ENCODE peak calls at places on chromosomes 16 and 17, in nine cellular contexts. J is lower leg skin; D is pancreas; Z is fibroblast of pulmonary artery; P is Peyer's patch; Y is AG09309; G is lower lobe of right lung; U is CD8-positive, alpha-beta T cell; E is omental fat pad. Q is an unnamed sample.

GRCh38 chr17:15922586-15922985 is 22.3 kb upstream of the ADORA2B start:
- DNase-seq in J (peak), D (no peak), Z (no peak), P (no peak), Y (no peak), G (no peak), U (no peak), E (no peak), Q (no peak)

GRCh38 chr16:1621851-1622250 is 9.7 kb downstream of the CRAMP1 start:
- DNase-seq in J (no peak), D (no peak), Z (no peak), P (no peak), Y (no peak), G (no peak), U (no peak), E (no peak), Q (no peak)

GRCh38 chr16:24289301-24289700 is 33.2 kb downstream of the CACNG3 start:
- DNase-seq in J (peak), D (no peak), Z (no peak), P (no peak), Y (no peak), G (no peak), U (no peak), E (no peak), Q (no peak)

GRCh38 chr17:18118633-18118975 is 10.0 kb downstream of the MYO15A start:
- DNase-seq in J (no peak), D (no peak), Z (no peak), P (no peak), Y (no peak), G (no peak), U (no peak), E (no peak), Q (no peak)

GRCh38 chr16:46648656-46649055 is 27.5 kb upstream of the SHCBP1 start:
- DNase-seq in J (no peak), D (no peak), Z (no peak), P (no peak), Y (no peak), G (no peak), U (no peak), E (no peak), Q (no peak)

GRCh38 chr17:63435681-63436522 is 10.2 kb downstream of the CYB561 start:
- DNase-seq in J (no peak), D (peak), Z (no peak), P (peak), Y (no peak), G (no peak), U (no peak), E (no peak), Q (no peak)

GRCh38 chr17:41891135-41892065 is 26.2 kb upstream of the KLHL11 start:
- DNase-seq in J (no peak), D (no peak), Z (no peak), P (no peak), Y (no peak), G (no peak), U (no peak), E (no peak), Q (no peak)

GRCh38 chr17:37430051-37430591 is 23.4 kb downstream of the TADA2A start:
- DNase-seq in J (no peak), D (no peak), Z (peak), P (no peak), Y (no peak), G (no peak), U (no peak), E (no peak), Q (no peak)

GRCh38 chr17:19332371-19333131 is 30.0 kb downstream of the B9D1 start:
- DNase-seq in J (no peak), D (no peak), Z (no peak), P (peak), Y (no peak), G (no peak), U (no peak), E (no peak), Q (no peak)

GRCh38 chr16:12551530-12551929 is 252.2 kb downstream of the CPPED1 start:
- DNase-seq in J (no peak), D (no peak), Z (no peak), P (no peak), Y (no peak), G (no peak), U (no peak), E (no peak), Q (no peak)

GRCh38 chr16:65225488-65225887 is 103.6 kb upstream of the CDH11 start:
- DNase-seq in J (no peak), D (no peak), Z (no peak), P (no peak), Y (no peak), G (no peak), U (no peak), E (no peak), Q (no peak)

GRCh38 chr17:36149296-36149820 is 27.1 kb downstream of the TBC1D3B start:
- DNase-seq in J (peak), D (no peak), Z (peak), P (no peak), Y (peak), G (no peak), U (no peak), E (no peak), Q (no peak)
- TF ChIP-seq CTCF in J (no peak), D (no peak), Z (no peak), P (no peak), Y (no peak), G (no peak), U (peak), E (no peak), Q (no peak)

DNA sequence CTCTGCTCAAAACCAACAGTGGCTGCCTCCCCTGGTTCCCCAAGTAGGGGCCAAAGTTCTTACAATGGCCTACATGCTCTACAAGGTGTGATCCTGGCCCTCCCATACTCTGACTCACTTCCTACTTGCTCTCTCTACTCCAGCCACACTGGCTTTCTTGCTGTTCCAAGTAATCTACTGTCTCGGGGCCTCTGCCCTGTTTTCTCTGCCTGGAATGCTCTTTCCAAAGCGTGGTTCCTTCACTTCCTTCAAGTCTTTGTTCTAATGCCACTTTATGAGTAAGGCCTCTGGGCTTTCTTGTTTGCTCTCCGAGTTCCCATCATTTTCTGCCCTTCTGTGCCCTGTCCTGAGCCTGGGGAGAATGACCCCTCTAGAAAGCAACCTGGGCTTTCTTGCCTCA is 4.1 kb upstream of the CDH3 start:
- DNase-seq in J (no peak), D (no peak), Z (peak), P (no peak), Y (no peak), G (peak), U (no peak), E (no peak), Q (no peak)
- TF ChIP-seq CTCF in J (no peak), D (no peak), Z (no peak), P (no peak), Y (no peak), G (no peak), U (no peak), E (no peak), Q (no peak)

DNA sequence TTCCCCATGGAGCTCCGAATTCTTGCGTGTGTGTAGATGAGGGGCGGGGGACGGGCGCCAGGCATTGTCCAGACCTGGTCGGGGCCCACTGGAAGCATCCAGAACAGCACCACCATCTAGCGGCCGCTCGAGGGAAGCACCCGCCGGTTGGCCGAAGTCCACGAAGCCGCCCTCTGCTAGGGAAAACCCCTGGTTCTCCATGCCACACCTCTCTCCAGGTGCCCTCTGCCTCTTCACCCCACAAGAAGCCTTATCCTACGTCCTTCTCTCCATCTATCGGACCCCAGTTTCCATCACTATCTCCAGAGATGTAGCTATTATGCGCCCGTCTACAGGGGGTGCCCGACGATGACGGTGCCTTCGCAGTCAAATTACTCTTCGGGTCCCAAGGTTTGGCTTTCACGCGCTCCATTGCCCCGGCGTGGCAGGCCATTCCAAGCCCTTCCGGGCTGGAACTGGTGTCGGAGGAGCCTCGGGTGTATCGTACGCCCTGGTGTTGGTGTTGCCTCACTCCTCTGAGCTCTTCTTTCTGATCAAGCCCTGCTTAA is 617 bp upstream of the SENP3 start:
- DNase-seq in J (peak), D (peak), Z (peak), P (peak), Y (no peak), G (peak), U (peak), E (peak), Q (peak)
- TF ChIP-seq CTCF in J (peak), D (peak), Z (peak), P (peak), Y (peak), G (peak), U (peak), E (no peak), Q (peak)

GRCh38 chr17:48066192-48066591 is 18.0 kb downstream of the NFE2L1 start:
- DNase-seq in J (no peak), D (no peak), Z (no peak), P (no peak), Y (no peak), G (no peak), U (no peak), E (no peak), Q (no peak)

GRCh38 chr17:48067245-48067644 is 19.1 kb downstream of the NFE2L1 start:
- DNase-seq in J (no peak), D (no peak), Z (no peak), P (no peak), Y (no peak), G (no peak), U (no peak), E (no peak), Q (no peak)

GRCh38 chr17:48066656-48067055 is 18.5 kb downstream of the NFE2L1 start:
- DNase-seq in J (no peak), D (no peak), Z (no peak), P (no peak), Y (no peak), G (no peak), U (no peak), E (no peak), Q (no peak)

GRCh38 chr17:48070195-48070594 is 22.0 kb downstream of the NFE2L1 start:
- DNase-seq in J (no peak), D (no peak), Z (no peak), P (no peak), Y (no peak), G (no peak), U (no peak), E (no peak), Q (no peak)

DNA sequence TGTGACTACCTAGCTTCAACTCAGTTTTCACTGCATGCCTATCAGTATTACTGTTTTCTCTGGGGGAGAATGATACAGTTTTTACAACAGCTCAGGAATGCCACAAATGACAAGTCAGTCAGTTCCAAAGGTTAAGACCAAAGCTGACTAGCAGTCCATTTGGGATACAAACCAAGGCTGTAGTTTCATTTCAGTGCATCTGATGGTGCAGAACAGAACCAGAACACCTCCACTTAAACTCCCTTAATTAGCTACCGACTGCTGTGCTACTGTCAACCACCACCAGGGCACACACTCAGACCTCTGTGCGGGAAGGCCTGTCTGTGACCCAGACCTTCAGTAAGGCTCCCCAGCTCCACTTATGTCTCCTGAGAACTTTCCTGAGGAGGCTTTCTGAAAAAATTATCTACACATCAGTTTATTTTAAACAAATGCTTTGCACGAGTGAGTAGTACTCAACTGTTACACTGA is 20.4 kb downstream of the NFE2L1 start:
- DNase-seq in J (no peak), D (no peak), Z (peak), P (peak), Y (no peak), G (no peak), U (no peak), E (no peak), Q (no peak)
- TF ChIP-seq CTCF in J (no peak), D (no peak), Z (peak), P (no peak), Y (peak), G (peak), U (no peak), E (no peak), Q (peak)

GRCh38 chr17:77606865-77607210 is 351.7 kb upstream of the TNRC6C start:
- DNase-seq in J (no peak), D (no peak), Z (no peak), P (no peak), Y (no peak), G (no peak), U (no peak), E (no peak), Q (no peak)
- TF ChIP-seq CTCF in J (no peak), D (no peak), Z (no peak), P (no peak), Y (no peak), G (no peak), U (no peak), E (no peak), Q (peak)

GRCh38 chr16:55373489-55373832 is 49.5 kb downstream of the IRX6 start:
- DNase-seq in J (no peak), D (no peak), Z (no peak), P (no peak), Y (no peak), G (no peak), U (no peak), E (no peak), Q (no peak)

GRCh38 chr16:55368205-55368604 is 44.2 kb downstream of the IRX6 start:
- DNase-seq in J (no peak), D (no peak), Z (no peak), P (no peak), Y (no peak), G (no peak), U (no peak), E (no peak), Q (no peak)

GRCh38 chr16:55369151-55369550 is 45.1 kb downstream of the IRX6 start:
- DNase-seq in J (no peak), D (no peak), Z (no peak), P (no peak), Y (no peak), G (no peak), U (no peak), E (no peak), Q (no peak)

GRCh38 chr16:55372792-55373488 is 48.9 kb downstream of the IRX6 start:
- DNase-seq in J (no peak), D (peak), Z (no peak), P (no peak), Y (no peak), G (no peak), U (no peak), E (no peak), Q (no peak)

DNA sequence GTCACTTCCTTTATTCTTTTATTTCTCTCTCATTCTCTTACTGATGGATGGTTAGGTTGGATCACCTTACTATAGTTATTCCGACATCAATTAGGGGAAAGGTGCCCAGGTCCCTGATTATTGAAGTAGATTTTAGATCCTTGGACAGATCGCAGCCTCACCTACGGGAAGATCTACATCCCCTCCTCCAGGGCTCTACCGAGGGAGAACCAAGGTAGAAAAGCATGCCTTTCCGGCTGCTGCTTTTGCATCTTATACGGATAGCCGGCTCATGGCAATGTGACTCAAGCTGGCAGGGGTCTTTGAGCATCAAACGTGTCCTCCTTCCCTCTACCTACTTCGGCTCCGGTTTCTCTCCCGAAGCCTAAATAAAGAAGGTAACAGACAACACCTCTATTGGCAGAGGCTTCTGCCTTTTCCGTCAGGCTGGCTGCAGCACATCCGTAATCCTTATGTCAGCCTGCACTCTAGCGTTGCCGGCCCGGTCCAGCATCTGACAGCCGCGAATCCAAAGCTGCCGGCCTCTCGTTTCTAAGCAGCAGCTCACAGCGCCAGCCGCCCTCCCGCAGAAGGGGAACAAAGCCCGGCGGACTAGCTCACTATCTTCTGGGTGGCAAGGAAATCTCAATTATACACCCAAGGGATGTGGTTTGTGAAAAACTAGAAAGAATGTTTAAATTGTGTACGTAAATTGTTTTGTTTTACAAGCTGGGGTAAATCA is 46.9 kb downstream of the IRX6 start:
- DNase-seq in J (peak), D (peak), Z (peak), P (peak), Y (peak), G (peak), U (no peak), E (no peak), Q (peak)
- TF ChIP-seq CTCF in J (no peak), D (no peak), Z (peak), P (no peak), Y (peak), G (peak), U (no peak), E (no peak), Q (peak)